ENCODE peak calls at places on chromosomes 7 and 10, in seven cellular contexts. One of them, this sample, is unnamed.
A peak's percentile ranks its signal among the peaks of the same experiment; 100 is the strongest.

GRCh38 chr10:1564791-1565190 is 172.5 kb downstream of the ADARB2 start:
- DNase-seq in body of pancreas: no peak
- DNase-seq in ovary: no peak
- DNase-seq in cardiac muscle cell: no peak
- DNase-seq in aorta: no peak
- DNase-seq in CD8-positive, alpha-beta T cell: no peak
- DNase-seq in esophagus squamous epithelium: no peak
- DNase-seq in this sample: no peak

GRCh38 chr7:5417106-5418071 is 6.2 kb downstream of the TNRC18 start:
- DNase-seq in body of pancreas: peak; percentile 43
- DNase-seq in ovary: no peak
- DNase-seq in cardiac muscle cell: no peak
- DNase-seq in aorta: no peak
- DNase-seq in CD8-positive, alpha-beta T cell: no peak
- DNase-seq in esophagus squamous epithelium: no peak
- DNase-seq in this sample: no peak

GRCh38 chr10:101887762-101888161 is 44.2 kb upstream of the KCNIP2 start:
- DNase-seq in body of pancreas: no peak
- DNase-seq in ovary: no peak
- DNase-seq in cardiac muscle cell: no peak
- DNase-seq in aorta: no peak
- DNase-seq in CD8-positive, alpha-beta T cell: no peak
- DNase-seq in esophagus squamous epithelium: no peak
- DNase-seq in this sample: no peak

GRCh38 chr7:75961194-75961593 is 33.2 kb downstream of the TMEM120A start:
- DNase-seq in body of pancreas: no peak
- DNase-seq in ovary: no peak
- DNase-seq in cardiac muscle cell: no peak
- DNase-seq in aorta: no peak
- DNase-seq in CD8-positive, alpha-beta T cell: no peak
- DNase-seq in esophagus squamous epithelium: no peak
- DNase-seq in this sample: no peak

GRCh38 chr7:35646289-35647033 is 48.5 kb downstream of the HERPUD2 start:
- DNase-seq in body of pancreas: peak; percentile 61
- DNase-seq in ovary: no peak
- DNase-seq in cardiac muscle cell: peak; percentile 48
- DNase-seq in aorta: no peak
- DNase-seq in CD8-positive, alpha-beta T cell: no peak
- DNase-seq in esophagus squamous epithelium: no peak
- DNase-seq in this sample: no peak

GRCh38 chr10:118721005-118721876 is 33.5 kb downstream of the CACUL1 start:
- DNase-seq in body of pancreas: peak; percentile 74
- DNase-seq in ovary: no peak
- DNase-seq in cardiac muscle cell: peak; percentile 69
- DNase-seq in aorta: no peak
- DNase-seq in CD8-positive, alpha-beta T cell: peak; percentile 72
- DNase-seq in esophagus squamous epithelium: no peak
- DNase-seq in this sample: no peak

GRCh38 chr7:101216860-101217387 is 457 bp downstream of the PLOD3 start:
- DNase-seq in body of pancreas: no peak
- DNase-seq in ovary: peak; percentile 23
- DNase-seq in cardiac muscle cell: no peak
- DNase-seq in aorta: no peak
- DNase-seq in CD8-positive, alpha-beta T cell: no peak
- DNase-seq in esophagus squamous epithelium: no peak
- DNase-seq in this sample: no peak

GRCh38 chr10:133259603-133259992 is 17.1 kb downstream of the ADAM8 start:
- DNase-seq in body of pancreas: no peak
- DNase-seq in ovary: no peak
- DNase-seq in cardiac muscle cell: no peak
- DNase-seq in aorta: no peak
- DNase-seq in CD8-positive, alpha-beta T cell: no peak
- DNase-seq in esophagus squamous epithelium: no peak
- DNase-seq in this sample: no peak

GRCh38 chr7:9036080-9036479 is 602.7 kb downstream of the NXPH1 start:
- DNase-seq in body of pancreas: no peak
- DNase-seq in ovary: no peak
- DNase-seq in cardiac muscle cell: no peak
- DNase-seq in aorta: no peak
- DNase-seq in CD8-positive, alpha-beta T cell: no peak
- DNase-seq in esophagus squamous epithelium: no peak
- DNase-seq in this sample: no peak

GRCh38 chr10:66505003-66505707 is 420.7 kb upstream of the LRRTM3 start:
- DNase-seq in body of pancreas: no peak
- DNase-seq in ovary: no peak
- DNase-seq in cardiac muscle cell: no peak
- DNase-seq in aorta: no peak
- DNase-seq in CD8-positive, alpha-beta T cell: no peak
- DNase-seq in esophagus squamous epithelium: no peak
- DNase-seq in this sample: no peak

GRCh38 chr7:98107313-98107691 is 640 bp downstream of the LMTK2 start:
- DNase-seq in body of pancreas: peak; percentile 42
- DNase-seq in ovary: no peak
- DNase-seq in cardiac muscle cell: no peak
- DNase-seq in aorta: no peak
- DNase-seq in CD8-positive, alpha-beta T cell: no peak
- DNase-seq in esophagus squamous epithelium: no peak
- DNase-seq in this sample: no peak

GRCh38 chr10:21820952-21821351 is 182.6 kb downstream of the DNAJC1 start:
- DNase-seq in body of pancreas: no peak
- DNase-seq in ovary: no peak
- DNase-seq in cardiac muscle cell: no peak
- DNase-seq in aorta: no peak
- DNase-seq in CD8-positive, alpha-beta T cell: no peak
- DNase-seq in esophagus squamous epithelium: no peak
- DNase-seq in this sample: no peak

GRCh38 chr7:24601600-24601999 is 28.3 kb downstream of the PALS2 start:
- DNase-seq in body of pancreas: no peak
- DNase-seq in ovary: no peak
- DNase-seq in cardiac muscle cell: peak; percentile 11
- DNase-seq in aorta: no peak
- DNase-seq in CD8-positive, alpha-beta T cell: no peak
- DNase-seq in esophagus squamous epithelium: no peak
- DNase-seq in this sample: no peak

GRCh38 chr7:24595671-24596418 is 22.6 kb downstream of the PALS2 start:
- DNase-seq in body of pancreas: no peak
- DNase-seq in ovary: no peak
- DNase-seq in cardiac muscle cell: no peak
- DNase-seq in aorta: no peak
- DNase-seq in CD8-positive, alpha-beta T cell: no peak
- DNase-seq in esophagus squamous epithelium: no peak
- DNase-seq in this sample: no peak

GRCh38 chr7:24591152-24591551 is 17.9 kb downstream of the PALS2 start:
- DNase-seq in body of pancreas: no peak
- DNase-seq in ovary: no peak
- DNase-seq in cardiac muscle cell: no peak
- DNase-seq in aorta: no peak
- DNase-seq in CD8-positive, alpha-beta T cell: no peak
- DNase-seq in esophagus squamous epithelium: no peak
- DNase-seq in this sample: no peak

GRCh38 chr7:24602860-24603456 is 29.7 kb downstream of the PALS2 start:
- DNase-seq in body of pancreas: no peak
- DNase-seq in ovary: no peak
- DNase-seq in cardiac muscle cell: no peak
- DNase-seq in aorta: no peak
- DNase-seq in CD8-positive, alpha-beta T cell: no peak
- DNase-seq in esophagus squamous epithelium: no peak
- DNase-seq in this sample: no peak

GRCh38 chr7:24597014-24597413 is 23.8 kb downstream of the PALS2 start:
- DNase-seq in body of pancreas: no peak
- DNase-seq in ovary: no peak
- DNase-seq in cardiac muscle cell: no peak
- DNase-seq in aorta: no peak
- DNase-seq in CD8-positive, alpha-beta T cell: no peak
- DNase-seq in esophagus squamous epithelium: no peak
- DNase-seq in this sample: no peak
- H3K4me3 ChIP-seq in body of pancreas: no peak overlapping the region
- H3K4me3 ChIP-seq in ovary: no peak overlapping the region
- H3K4me3 ChIP-seq in cardiac muscle cell: no peak overlapping the region
- H3K4me3 ChIP-seq in aorta: no peak overlapping the region
- H3K4me3 ChIP-seq in CD8-positive, alpha-beta T cell: no peak overlapping the region
- H3K4me3 ChIP-seq in esophagus squamous epithelium: no peak overlapping the region
- H3K4me3 ChIP-seq in this sample: no peak overlapping the region

GRCh38 chr7:139695616-139696015 is 82.2 kb downstream of the HIPK2 start:
- DNase-seq in body of pancreas: no peak
- DNase-seq in ovary: no peak
- DNase-seq in cardiac muscle cell: peak; percentile 30
- DNase-seq in aorta: no peak
- DNase-seq in CD8-positive, alpha-beta T cell: no peak
- DNase-seq in esophagus squamous epithelium: no peak
- DNase-seq in this sample: no peak

GRCh38 chr7:139696547-139696946 is 81.3 kb downstream of the HIPK2 start:
- DNase-seq in body of pancreas: no peak
- DNase-seq in ovary: no peak
- DNase-seq in cardiac muscle cell: no peak
- DNase-seq in aorta: no peak
- DNase-seq in CD8-positive, alpha-beta T cell: no peak
- DNase-seq in esophagus squamous epithelium: no peak
- DNase-seq in this sample: no peak

GRCh38 chr7:139698278-139698677 is 79.5 kb downstream of the HIPK2 start:
- DNase-seq in body of pancreas: no peak
- DNase-seq in ovary: no peak
- DNase-seq in cardiac muscle cell: no peak
- DNase-seq in aorta: no peak
- DNase-seq in CD8-positive, alpha-beta T cell: no peak
- DNase-seq in esophagus squamous epithelium: no peak
- DNase-seq in this sample: no peak

GRCh38 chr7:139698879-139699278 is 78.9 kb downstream of the HIPK2 start:
- DNase-seq in body of pancreas: no peak
- DNase-seq in ovary: no peak
- DNase-seq in cardiac muscle cell: no peak
- DNase-seq in aorta: no peak
- DNase-seq in CD8-positive, alpha-beta T cell: no peak
- DNase-seq in esophagus squamous epithelium: no peak
- DNase-seq in this sample: no peak

DNA sequence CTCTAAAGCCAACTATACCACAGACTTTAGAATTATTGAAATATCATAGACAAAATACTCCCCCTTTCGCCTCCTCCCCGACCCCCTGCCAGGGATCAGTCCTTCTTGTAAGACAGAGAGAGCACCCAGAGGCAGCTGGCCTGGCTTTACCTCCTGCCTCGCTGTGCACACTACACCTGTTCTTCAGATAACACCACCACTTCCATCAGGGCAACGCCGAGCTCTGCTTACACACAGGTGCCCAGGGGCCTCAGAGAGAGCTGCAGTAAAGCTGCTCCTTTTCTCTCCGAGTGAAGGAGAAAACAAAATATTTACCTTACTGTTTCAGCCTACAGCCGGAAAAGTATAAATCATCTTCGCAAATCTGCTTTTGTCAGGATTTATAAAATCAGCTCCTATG is 80.8 kb downstream of the HIPK2 start:
- DNase-seq in body of pancreas: peak; percentile 67
- DNase-seq in ovary: no peak
- DNase-seq in cardiac muscle cell: no peak
- DNase-seq in aorta: no peak
- DNase-seq in CD8-positive, alpha-beta T cell: no peak
- DNase-seq in esophagus squamous epithelium: no peak
- DNase-seq in this sample: no peak
- H3K36me3 ChIP-seq in body of pancreas: no peaks in the 10 kb centered on the region
- H3K36me3 ChIP-seq in ovary: no peaks in the 10 kb centered on the region
- H3K36me3 ChIP-seq in cardiac muscle cell: no peaks in the 10 kb centered on the region
- H3K36me3 ChIP-seq in aorta: no peaks in the 10 kb centered on the region
- H3K36me3 ChIP-seq in CD8-positive, alpha-beta T cell: no peaks in the 10 kb centered on the region
- H3K36me3 ChIP-seq in esophagus squamous epithelium: no peaks in the 10 kb centered on the region
- H3K36me3 ChIP-seq in this sample: peaks cover 8% of the 10 kb centered on the region

DNA sequence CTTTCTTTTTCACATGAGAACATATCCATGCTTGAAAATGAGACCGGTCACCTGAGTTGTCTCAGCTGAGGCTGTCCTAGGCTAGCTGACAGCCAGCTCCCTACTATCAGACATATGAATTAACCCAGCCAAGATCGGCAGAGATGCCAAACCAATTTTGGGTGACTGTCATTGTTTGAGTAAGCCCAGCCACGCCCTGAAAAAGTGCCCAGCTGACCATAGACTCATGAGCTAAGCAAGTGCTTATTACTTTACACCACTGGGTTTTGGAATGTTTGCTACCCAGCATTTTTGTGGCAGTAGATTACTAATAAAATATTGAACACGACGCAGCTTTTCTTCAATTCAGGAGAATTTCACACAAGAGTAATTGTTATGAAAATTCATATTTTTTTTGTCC is 265.2 kb upstream of the LYZL1 start:
- DNase-seq in body of pancreas: no peak
- DNase-seq in ovary: no peak
- DNase-seq in cardiac muscle cell: no peak
- DNase-seq in aorta: no peak
- DNase-seq in CD8-positive, alpha-beta T cell: no peak
- DNase-seq in esophagus squamous epithelium: no peak
- DNase-seq in this sample: no peak
- H3K4me3 ChIP-seq in body of pancreas: no peak overlapping the region
- H3K4me3 ChIP-seq in ovary: no peak overlapping the region
- H3K4me3 ChIP-seq in cardiac muscle cell: no peak overlapping the region
- H3K4me3 ChIP-seq in aorta: no peak overlapping the region
- H3K4me3 ChIP-seq in CD8-positive, alpha-beta T cell: no peak overlapping the region
- H3K4me3 ChIP-seq in esophagus squamous epithelium: no peak overlapping the region
- H3K4me3 ChIP-seq in this sample: no peak overlapping the region

GRCh38 chr10:73802276-73802991 is 9.0 kb downstream of the NDST2 start:
- DNase-seq in body of pancreas: no peak
- DNase-seq in ovary: no peak
- DNase-seq in cardiac muscle cell: no peak
- DNase-seq in aorta: no peak
- DNase-seq in CD8-positive, alpha-beta T cell: no peak
- DNase-seq in esophagus squamous epithelium: no peak
- DNase-seq in this sample: peak; percentile 5
- H3K36me3 ChIP-seq in body of pancreas: peaks cover 9% of the 10 kb centered on the region
- H3K36me3 ChIP-seq in ovary: no peaks in the 10 kb centered on the region
- H3K36me3 ChIP-seq in cardiac muscle cell: peaks cover 42% of the 10 kb centered on the region
- H3K36me3 ChIP-seq in aorta: peaks cover 13% of the 10 kb centered on the region
- H3K36me3 ChIP-seq in CD8-positive, alpha-beta T cell: peaks cover 72% of the 10 kb centered on the region
- H3K36me3 ChIP-seq in esophagus squamous epithelium: peaks cover 57% of the 10 kb centered on the region
- H3K36me3 ChIP-seq in this sample: peaks cover 100% of the 10 kb centered on the region

GRCh38 chr7:73832806-73833205 is 2.0 kb downstream of the CLDN4 start:
- DNase-seq in body of pancreas: peak; percentile 38
- DNase-seq in ovary: no peak
- DNase-seq in cardiac muscle cell: no peak
- DNase-seq in aorta: no peak
- DNase-seq in CD8-positive, alpha-beta T cell: no peak
- DNase-seq in esophagus squamous epithelium: no peak
- DNase-seq in this sample: no peak
- H3K4me3 ChIP-seq in body of pancreas: no peak overlapping the region
- H3K4me3 ChIP-seq in ovary: no peak overlapping the region
- H3K4me3 ChIP-seq in cardiac muscle cell: no peak overlapping the region
- H3K4me3 ChIP-seq in aorta: no peak overlapping the region
- H3K4me3 ChIP-seq in CD8-positive, alpha-beta T cell: no peak overlapping the region
- H3K4me3 ChIP-seq in esophagus squamous epithelium: peak overlapping the region; percentile 59
- H3K4me3 ChIP-seq in this sample: no peak overlapping the region

DNA sequence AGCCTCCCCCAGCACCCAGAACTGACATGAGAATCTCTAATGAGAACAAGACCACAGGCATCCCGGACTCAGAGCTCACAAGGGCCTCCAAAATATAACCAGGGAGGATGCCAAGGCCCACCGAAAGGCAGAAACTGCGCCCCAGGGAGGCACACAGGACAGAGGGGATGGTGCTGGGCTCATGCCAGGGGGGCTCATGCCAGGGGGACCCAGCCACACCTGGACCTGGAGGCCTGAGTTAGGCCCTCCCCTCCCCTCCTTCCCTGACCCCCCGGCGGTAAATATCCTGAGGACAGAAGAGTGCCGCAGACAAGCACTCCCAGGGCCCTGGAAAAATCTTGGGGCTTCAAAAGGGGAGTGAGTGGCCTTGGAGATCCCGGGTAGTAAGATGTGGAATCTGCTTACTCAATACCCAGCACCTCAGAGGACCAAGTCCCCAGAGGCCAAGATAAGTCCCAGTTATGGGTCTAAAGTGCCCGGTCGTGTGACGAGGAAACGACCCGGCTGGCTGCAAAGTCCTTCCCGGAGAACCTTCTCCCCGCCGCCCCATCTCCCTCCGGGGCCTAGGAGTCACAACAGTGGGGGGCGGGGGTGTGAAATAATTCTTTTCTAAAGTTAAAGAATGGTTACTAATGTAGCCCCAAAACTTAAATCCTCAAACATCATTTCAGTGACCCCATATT is 11.9 kb downstream of the PDGFA start:
- DNase-seq in body of pancreas: peak; percentile 14
- DNase-seq in ovary: no peak
- DNase-seq in cardiac muscle cell: no peak
- DNase-seq in aorta: peak; percentile 42
- DNase-seq in CD8-positive, alpha-beta T cell: no peak
- DNase-seq in esophagus squamous epithelium: no peak
- DNase-seq in this sample: peak; percentile 12
- H3K36me3 ChIP-seq in body of pancreas: no peaks in the 10 kb centered on the region
- H3K36me3 ChIP-seq in ovary: no peaks in the 10 kb centered on the region
- H3K36me3 ChIP-seq in cardiac muscle cell: no peaks in the 10 kb centered on the region
- H3K36me3 ChIP-seq in aorta: peaks cover 4% of the 10 kb centered on the region
- H3K36me3 ChIP-seq in CD8-positive, alpha-beta T cell: no peaks in the 10 kb centered on the region
- H3K36me3 ChIP-seq in esophagus squamous epithelium: no peaks in the 10 kb centered on the region
- H3K36me3 ChIP-seq in this sample: peaks cover 41% of the 10 kb centered on the region